ENCODE peak calls at places on chromosomes 5 and 9, in seven cellular contexts. One of them, this sample, is unnamed.

GRCh38 chr9:6197330-6197729 is 18.3 kb upstream of the IL33 start:
- DNase-seq in D341Med: no peak
- DNase-seq in T-cell: no peak
- DNase-seq in NAMALWA: peak
- DNase-seq in GM23248: peak
- DNase-seq in HuH-7.5: peak
- DNase-seq in RCC 7860: no peak
- DNase-seq in this sample: no peak

GRCh38 chr5:170420809-170421412 is 31.7 kb upstream of the KCNMB1 start:
- DNase-seq in NAMALWA: peak
- DNase-seq in T-cell: peak
- DNase-seq in D341Med: peak
- DNase-seq in GM23248: peak
- DNase-seq in HuH-7.5: peak
- DNase-seq in RCC 7860: peak
- DNase-seq in this sample: peak

GRCh38 chr5:111961867-111962266 is 204.9 kb upstream of the NREP start:
- DNase-seq in HuH-7.5: no peak
- DNase-seq in D341Med: no peak
- DNase-seq in NAMALWA: no peak
- DNase-seq in GM23248: peak
- DNase-seq in RCC 7860: no peak
- DNase-seq in T-cell: no peak
- DNase-seq in this sample: no peak

GRCh38 chr5:11504794-11505193 is 399.5 kb downstream of the CTNND2 start:
- DNase-seq in D341Med: no peak
- DNase-seq in T-cell: no peak
- DNase-seq in NAMALWA: no peak
- DNase-seq in RCC 7860: no peak
- DNase-seq in GM23248: peak
- DNase-seq in HuH-7.5: no peak
- DNase-seq in this sample: peak

GRCh38 chr5:38636626-38637025 is 80.2 kb upstream of the LIFR start:
- DNase-seq in GM23248: no peak
- DNase-seq in HuH-7.5: no peak
- DNase-seq in NAMALWA: no peak
- DNase-seq in D341Med: no peak
- DNase-seq in RCC 7860: no peak
- DNase-seq in T-cell: no peak
- DNase-seq in this sample: no peak

GRCh38 chr5:139669681-139670368 is 21.7 kb downstream of the CXXC5 start:
- DNase-seq in NAMALWA: no peak
- DNase-seq in T-cell: no peak
- DNase-seq in D341Med: no peak
- DNase-seq in RCC 7860: no peak
- DNase-seq in HuH-7.5: no peak
- DNase-seq in GM23248: no peak
- DNase-seq in this sample: no peak

GRCh38 chr5:109399092-109399759 is 10.5 kb downstream of the PJA2 start:
- DNase-seq in RCC 7860: no peak
- DNase-seq in NAMALWA: no peak
- DNase-seq in D341Med: no peak
- DNase-seq in T-cell: no peak
- DNase-seq in HuH-7.5: no peak
- DNase-seq in GM23248: peak
- DNase-seq in this sample: no peak

GRCh38 chr5:128574041-128574440 is 36.0 kb upstream of the FBN2 start:
- DNase-seq in RCC 7860: no peak
- DNase-seq in T-cell: no peak
- DNase-seq in D341Med: no peak
- DNase-seq in NAMALWA: no peak
- DNase-seq in GM23248: peak
- DNase-seq in HuH-7.5: no peak
- DNase-seq in this sample: peak

GRCh38 chr9:20087481-20087880 is 298.6 kb upstream of the SLC24A2 start:
- DNase-seq in T-cell: no peak
- DNase-seq in NAMALWA: no peak
- DNase-seq in GM23248: peak
- DNase-seq in D341Med: no peak
- DNase-seq in RCC 7860: no peak
- DNase-seq in HuH-7.5: no peak
- DNase-seq in this sample: no peak

GRCh38 chr5:142621227-142621626 is 64.7 kb downstream of the FGF1 start:
- DNase-seq in GM23248: peak
- DNase-seq in T-cell: no peak
- DNase-seq in NAMALWA: no peak
- DNase-seq in HuH-7.5: no peak
- DNase-seq in RCC 7860: no peak
- DNase-seq in D341Med: no peak
- DNase-seq in this sample: peak

GRCh38 chr9:119370816-119371215 is 1.6 kb upstream of the BRINP1 start:
- DNase-seq in HuH-7.5: peak
- DNase-seq in RCC 7860: peak
- DNase-seq in T-cell: no peak
- DNase-seq in D341Med: no peak
- DNase-seq in NAMALWA: peak
- DNase-seq in GM23248: peak
- DNase-seq in this sample: no peak

GRCh38 chr9:134296301-134297081 is 29.8 kb upstream of the RXRA start:
- DNase-seq in HuH-7.5: no peak
- DNase-seq in RCC 7860: no peak
- DNase-seq in T-cell: no peak
- DNase-seq in D341Med: no peak
- DNase-seq in GM23248: no peak
- DNase-seq in NAMALWA: no peak
- DNase-seq in this sample: no peak

GRCh38 chr9:135810806-135811575 is 96.4 kb downstream of the CAMSAP1 start:
- DNase-seq in NAMALWA: no peak
- DNase-seq in T-cell: no peak
- DNase-seq in GM23248: no peak
- DNase-seq in HuH-7.5: no peak
- DNase-seq in D341Med: no peak
- DNase-seq in RCC 7860: no peak
- DNase-seq in this sample: no peak

GRCh38 chr5:153783278-153783677 is 255.4 kb downstream of the FAM114A2 start:
- DNase-seq in RCC 7860: no peak
- DNase-seq in D341Med: no peak
- DNase-seq in T-cell: no peak
- DNase-seq in HuH-7.5: no peak
- DNase-seq in NAMALWA: no peak
- DNase-seq in GM23248: no peak
- DNase-seq in this sample: no peak

GRCh38 chr9:36486933-36487481 is 85.7 kb upstream of the MELK start:
- DNase-seq in HuH-7.5: peak
- DNase-seq in RCC 7860: peak
- DNase-seq in D341Med: peak
- DNase-seq in T-cell: peak
- DNase-seq in NAMALWA: peak
- DNase-seq in GM23248: peak
- DNase-seq in this sample: peak

GRCh38 chr5:11390369-11390768 is 513.9 kb downstream of the CTNND2 start:
- DNase-seq in GM23248: peak
- DNase-seq in RCC 7860: no peak
- DNase-seq in D341Med: no peak
- DNase-seq in HuH-7.5: no peak
- DNase-seq in NAMALWA: no peak
- DNase-seq in T-cell: no peak
- DNase-seq in this sample: peak

GRCh38 chr9:18473551-18474279 is at the start of gene ADAMTSL1:
- DNase-seq in T-cell: no peak
- DNase-seq in GM23248: peak
- DNase-seq in D341Med: peak
- DNase-seq in NAMALWA: no peak
- DNase-seq in HuH-7.5: no peak
- DNase-seq in RCC 7860: no peak
- DNase-seq in this sample: peak

GRCh38 chr5:173323799-173324114 is 4.5 kb downstream of the STC2 start:
- DNase-seq in NAMALWA: no peak
- DNase-seq in HuH-7.5: no peak
- DNase-seq in D341Med: no peak
- DNase-seq in RCC 7860: no peak
- DNase-seq in GM23248: no peak
- DNase-seq in T-cell: no peak
- DNase-seq in this sample: no peak

GRCh38 chr5:172769598-172770373 is 1.2 kb downstream of the DUSP1 start:
- DNase-seq in D341Med: no peak
- DNase-seq in HuH-7.5: no peak
- DNase-seq in T-cell: no peak
- DNase-seq in GM23248: peak
- DNase-seq in NAMALWA: peak
- DNase-seq in RCC 7860: peak
- DNase-seq in this sample: no peak

GRCh38 chr9:26744362-26744965 is 148.1 kb downstream of the CAAP1 start:
- DNase-seq in RCC 7860: peak
- DNase-seq in D341Med: no peak
- DNase-seq in T-cell: no peak
- DNase-seq in HuH-7.5: no peak
- DNase-seq in NAMALWA: peak
- DNase-seq in GM23248: peak
- DNase-seq in this sample: no peak

GRCh38 chr9:120659617-120660169 is 54.6 kb downstream of the MEGF9 start:
- DNase-seq in GM23248: no peak
- DNase-seq in NAMALWA: no peak
- DNase-seq in T-cell: no peak
- DNase-seq in HuH-7.5: no peak
- DNase-seq in RCC 7860: no peak
- DNase-seq in D341Med: no peak
- DNase-seq in this sample: no peak

GRCh38 chr5:84017704-84018240 is 297.1 kb upstream of the HAPLN1 start:
- DNase-seq in HuH-7.5: no peak
- DNase-seq in RCC 7860: no peak
- DNase-seq in GM23248: peak
- DNase-seq in D341Med: no peak
- DNase-seq in NAMALWA: no peak
- DNase-seq in T-cell: no peak
- DNase-seq in this sample: no peak

GRCh38 chr5:155960177-155960576 is 366.8 kb upstream of the SGCD start:
- DNase-seq in T-cell: no peak
- DNase-seq in NAMALWA: no peak
- DNase-seq in HuH-7.5: no peak
- DNase-seq in GM23248: no peak
- DNase-seq in RCC 7860: no peak
- DNase-seq in D341Med: no peak
- DNase-seq in this sample: no peak

GRCh38 chr5:142171270-142171669 is 62.7 kb downstream of the NDFIP1 start:
- DNase-seq in NAMALWA: no peak
- DNase-seq in D341Med: no peak
- DNase-seq in HuH-7.5: no peak
- DNase-seq in T-cell: no peak
- DNase-seq in RCC 7860: no peak
- DNase-seq in GM23248: no peak
- DNase-seq in this sample: no peak

GRCh38 chr9:134519403-134520070 is 122.1 kb upstream of the COL5A1 start:
- DNase-seq in RCC 7860: no peak
- DNase-seq in HuH-7.5: no peak
- DNase-seq in T-cell: no peak
- DNase-seq in NAMALWA: no peak
- DNase-seq in D341Med: peak
- DNase-seq in GM23248: no peak
- DNase-seq in this sample: no peak